ENCODE peak calls at places on chromosomes 5 and 9, in eight cellular contexts. F is endothelial cell; M is activated CD8-positive, alpha-beta memory T cell treated with anti-CD3 and anti-CD28 coated beads for 4 hours; I is GM19239; N is NCI-H1092 treated with DMSO at 0.1 percent for 48 hours; K is NT2/D1; E is posterior cingulate gyrus; A is activated CD4-positive, CD25-positive, alpha-beta regulatory T cell. S is an unnamed sample.

GRCh38 chr5:84242286-84242685 is 142.4 kb downstream of the EDIL3 start:
- DNase-seq in F (no peak), M (no peak), I (no peak), N (no peak), K (no peak), E (no peak), A (no peak), S (no peak)

GRCh38 chr9:108547736-108548135 is 308.1 kb downstream of the ACTL7B start:
- DNase-seq in F (no peak), M (no peak), I (no peak), N (no peak), K (no peak), E (no peak), A (no peak), S (no peak)

GRCh38 chr5:44334622-44335021 is 54.6 kb downstream of the FGF10 start:
- DNase-seq in F (no peak), M (no peak), I (no peak), N (no peak), K (no peak), E (no peak), A (no peak), S (no peak)

GRCh38 chr5:11166906-11167305 is 405.9 kb upstream of the DAP start:
- DNase-seq in F (no peak), M (no peak), I (no peak), N (no peak), K (no peak), E (no peak), A (no peak), S (no peak)

GRCh38 chr5:73564018-73564417 is 1.4 kb downstream of the ANKRA2 start:
- DNase-seq in F (no peak), M (no peak), I (no peak), N (no peak), K (no peak), E (no peak), A (no peak), S (no peak)

GRCh38 chr5:91189480-91190332 is 193.4 kb downstream of the ARRDC3 start:
- DNase-seq in F (no peak), M (no peak), I (no peak), N (no peak), K (no peak), E (no peak), A (no peak), S (no peak)

GRCh38 chr5:8845316-8845715 is 700.6 kb downstream of the SEMA5A start:
- DNase-seq in F (no peak), M (no peak), I (no peak), N (no peak), K (no peak), E (no peak), A (no peak), S (no peak)

GRCh38 chr5:132687995-132688394 is 14.2 kb downstream of the IL4 start:
- DNase-seq in F (no peak), M (no peak), I (no peak), N (no peak), K (no peak), E (no peak), A (no peak), S (no peak)

GRCh38 chr5:66904189-66904588 is 292.4 kb downstream of the CD180 start:
- DNase-seq in F (no peak), M (no peak), I (no peak), N (peak; percentile 8), K (peak; percentile 49), E (no peak), A (no peak), S (no peak)

GRCh38 chr5:75363726-75364495 is 26.9 kb downstream of the HMGCR start:
- DNase-seq in F (no peak), M (no peak), I (no peak), N (peak; percentile 4), K (no peak), E (no peak), A (no peak), S (no peak)

GRCh38 chr5:116930628-116931027 is 356.0 kb upstream of the SEMA6A start:
- DNase-seq in F (no peak), M (no peak), I (no peak), N (no peak), K (no peak), E (no peak), A (no peak), S (no peak)

S was measured in neuronal stem cell.